ENCODE peak calls at places on chromosomes 3 and 15, in eight cellular contexts. One of them, this sample, is unnamed. For H3K36me3, the result is how much of the 10 kb centered on the place peaks cover.

GRCh38 chr3:24952388-24952787 is 457.7 kb upstream of the THRB start:
- DNase-seq in mucosa of descending colon: no peak
- DNase-seq in ascending aorta: no peak
- DNase-seq in body of pancreas: no peak
- DNase-seq in cardiac muscle cell: no peak
- DNase-seq in neural progenitor cell: peak
- DNase-seq in fibroblast of lung: no peak
- DNase-seq in breast epithelium: no peak
- DNase-seq in this sample: no peak

GRCh38 chr3:149321640-149322039 is 11.8 kb downstream of the TM4SF18 start:
- DNase-seq in body of pancreas: no peak
- DNase-seq in neural progenitor cell: no peak
- DNase-seq in breast epithelium: no peak
- DNase-seq in ascending aorta: no peak
- DNase-seq in mucosa of descending colon: no peak
- DNase-seq in cardiac muscle cell: no peak
- DNase-seq in fibroblast of lung: no peak
- DNase-seq in this sample: no peak

GRCh38 chr15:28023933-28024888 is 74.9 kb downstream of the OCA2 start:
- DNase-seq in fibroblast of lung: no peak
- DNase-seq in mucosa of descending colon: no peak
- DNase-seq in ascending aorta: no peak
- DNase-seq in body of pancreas: no peak
- DNase-seq in neural progenitor cell: no peak
- DNase-seq in cardiac muscle cell: no peak
- DNase-seq in breast epithelium: no peak
- DNase-seq in this sample: no peak

GRCh38 chr3:33096103-33096868 is 660 bp downstream of the GLB1 start:
- DNase-seq in neural progenitor cell: peak
- DNase-seq in mucosa of descending colon: peak
- DNase-seq in ascending aorta: peak
- DNase-seq in fibroblast of lung: peak
- DNase-seq in breast epithelium: peak
- DNase-seq in body of pancreas: peak
- DNase-seq in cardiac muscle cell: peak
- DNase-seq in this sample: peak

GRCh38 chr3:153043729-153044314 is 118.2 kb upstream of the RAP2B start:
- DNase-seq in mucosa of descending colon: no peak
- DNase-seq in neural progenitor cell: no peak
- DNase-seq in ascending aorta: no peak
- DNase-seq in body of pancreas: no peak
- DNase-seq in fibroblast of lung: peak
- DNase-seq in cardiac muscle cell: peak
- DNase-seq in breast epithelium: no peak
- DNase-seq in this sample: no peak

GRCh38 chr3:62277470-62277869 is 95.9 kb downstream of the FEZF2 start:
- DNase-seq in body of pancreas: no peak
- DNase-seq in mucosa of descending colon: no peak
- DNase-seq in ascending aorta: no peak
- DNase-seq in fibroblast of lung: no peak
- DNase-seq in neural progenitor cell: no peak
- DNase-seq in cardiac muscle cell: no peak
- DNase-seq in breast epithelium: no peak
- DNase-seq in this sample: no peak

GRCh38 chr3:191141728-191142127 is 57.3 kb upstream of the OSTN start:
- DNase-seq in fibroblast of lung: peak
- DNase-seq in body of pancreas: no peak
- DNase-seq in cardiac muscle cell: peak
- DNase-seq in neural progenitor cell: no peak
- DNase-seq in mucosa of descending colon: no peak
- DNase-seq in breast epithelium: no peak
- DNase-seq in ascending aorta: no peak
- DNase-seq in this sample: no peak

GRCh38 chr15:38260077-38260476 is 7.4 kb downstream of the SPRED1 start:
- DNase-seq in fibroblast of lung: no peak
- DNase-seq in cardiac muscle cell: peak
- DNase-seq in ascending aorta: no peak
- DNase-seq in neural progenitor cell: peak
- DNase-seq in breast epithelium: no peak
- DNase-seq in body of pancreas: no peak
- DNase-seq in mucosa of descending colon: no peak
- DNase-seq in this sample: no peak

GRCh38 chr3:163916596-163917560 is 1161.4 kb downstream of the SI start:
- DNase-seq in neural progenitor cell: peak
- DNase-seq in fibroblast of lung: no peak
- DNase-seq in body of pancreas: peak
- DNase-seq in cardiac muscle cell: no peak
- DNase-seq in breast epithelium: no peak
- DNase-seq in ascending aorta: no peak
- DNase-seq in mucosa of descending colon: no peak
- DNase-seq in this sample: no peak

GRCh38 chr15:65761210-65761926 is 30.7 kb downstream of the DENND4A start:
- DNase-seq in body of pancreas: no peak
- DNase-seq in cardiac muscle cell: no peak
- DNase-seq in breast epithelium: no peak
- DNase-seq in fibroblast of lung: no peak
- DNase-seq in neural progenitor cell: no peak
- DNase-seq in ascending aorta: no peak
- DNase-seq in mucosa of descending colon: no peak
- DNase-seq in this sample: no peak

GRCh38 chr15:60184579-60184978 is 180.5 kb downstream of the FOXB1 start:
- DNase-seq in ascending aorta: no peak
- DNase-seq in fibroblast of lung: no peak
- DNase-seq in body of pancreas: no peak
- DNase-seq in neural progenitor cell: no peak
- DNase-seq in cardiac muscle cell: no peak
- DNase-seq in mucosa of descending colon: no peak
- DNase-seq in breast epithelium: no peak
- DNase-seq in this sample: no peak

GRCh38 chr15:88756521-88756920 is 46.7 kb upstream of the ACAN start:
- DNase-seq in ascending aorta: no peak
- DNase-seq in fibroblast of lung: no peak
- DNase-seq in breast epithelium: no peak
- DNase-seq in mucosa of descending colon: no peak
- DNase-seq in body of pancreas: no peak
- DNase-seq in cardiac muscle cell: no peak
- DNase-seq in neural progenitor cell: no peak
- DNase-seq in this sample: no peak

GRCh38 chr3:36650271-36650671 is 114.1 kb downstream of the DCLK3 start:
- DNase-seq in ascending aorta: no peak
- DNase-seq in fibroblast of lung: peak
- DNase-seq in cardiac muscle cell: peak
- DNase-seq in body of pancreas: no peak
- DNase-seq in mucosa of descending colon: no peak
- DNase-seq in neural progenitor cell: no peak
- DNase-seq in breast epithelium: no peak
- DNase-seq in this sample: no peak

GRCh38 chr15:49415171-49415570 is 7.9 kb upstream of the FGF7 start:
- DNase-seq in breast epithelium: no peak
- DNase-seq in mucosa of descending colon: no peak
- DNase-seq in ascending aorta: no peak
- DNase-seq in neural progenitor cell: no peak
- DNase-seq in body of pancreas: no peak
- DNase-seq in cardiac muscle cell: no peak
- DNase-seq in fibroblast of lung: peak
- DNase-seq in this sample: no peak

GRCh38 chr15:79513916-79514315 is 81.8 kb downstream of the MINAR1 start:
- DNase-seq in cardiac muscle cell: no peak
- DNase-seq in breast epithelium: no peak
- DNase-seq in fibroblast of lung: no peak
- DNase-seq in neural progenitor cell: no peak
- DNase-seq in ascending aorta: no peak
- DNase-seq in body of pancreas: no peak
- DNase-seq in mucosa of descending colon: no peak
- DNase-seq in this sample: no peak

GRCh38 chr3:73568371-73568862 is 56.3 kb downstream of the PDZRN3 start:
- DNase-seq in body of pancreas: no peak
- DNase-seq in breast epithelium: no peak
- DNase-seq in mucosa of descending colon: no peak
- DNase-seq in neural progenitor cell: no peak
- DNase-seq in fibroblast of lung: no peak
- DNase-seq in ascending aorta: no peak
- DNase-seq in cardiac muscle cell: no peak
- DNase-seq in this sample: no peak

GRCh38 chr3:152834354-152835310 is at the start of gene P2RY1:
- DNase-seq in fibroblast of lung: peak
- DNase-seq in mucosa of descending colon: peak
- DNase-seq in breast epithelium: no peak
- DNase-seq in neural progenitor cell: peak
- DNase-seq in body of pancreas: peak
- DNase-seq in ascending aorta: peak
- DNase-seq in cardiac muscle cell: peak
- DNase-seq in this sample: no peak

GRCh38 chr15:25178835-25179672 is 224.3 kb downstream of the SNRPN start:
- DNase-seq in mucosa of descending colon: peak
- DNase-seq in ascending aorta: peak
- DNase-seq in fibroblast of lung: no peak
- DNase-seq in breast epithelium: peak
- DNase-seq in neural progenitor cell: no peak
- DNase-seq in body of pancreas: peak
- DNase-seq in cardiac muscle cell: no peak
- DNase-seq in this sample: no peak

GRCh38 chr15:67024322-67024997 is 40.9 kb upstream of the SMAD3 start:
- DNase-seq in neural progenitor cell: no peak
- DNase-seq in mucosa of descending colon: peak
- DNase-seq in fibroblast of lung: peak
- DNase-seq in ascending aorta: peak
- DNase-seq in cardiac muscle cell: peak
- DNase-seq in breast epithelium: peak
- DNase-seq in body of pancreas: peak
- DNase-seq in this sample: no peak

GRCh38 chr3:52270252-52270754 is 8.1 kb downstream of the WDR82 start:
- DNase-seq in ascending aorta: no peak
- DNase-seq in breast epithelium: no peak
- DNase-seq in mucosa of descending colon: peak
- DNase-seq in fibroblast of lung: no peak
- DNase-seq in cardiac muscle cell: no peak
- DNase-seq in neural progenitor cell: no peak
- DNase-seq in body of pancreas: no peak
- DNase-seq in this sample: no peak

GRCh38 chr3:176595307-176595706 is 602.0 kb downstream of the TBL1XR1 start:
- DNase-seq in breast epithelium: no peak
- DNase-seq in neural progenitor cell: no peak
- DNase-seq in body of pancreas: no peak
- DNase-seq in ascending aorta: no peak
- DNase-seq in mucosa of descending colon: no peak
- DNase-seq in cardiac muscle cell: no peak
- DNase-seq in fibroblast of lung: no peak
- DNase-seq in this sample: no peak

GRCh38 chr15:35713733-35714132 is 167.8 kb upstream of the DPH6 start:
- DNase-seq in ascending aorta: no peak
- DNase-seq in neural progenitor cell: no peak
- DNase-seq in body of pancreas: no peak
- DNase-seq in mucosa of descending colon: no peak
- DNase-seq in breast epithelium: no peak
- DNase-seq in fibroblast of lung: no peak
- DNase-seq in cardiac muscle cell: peak
- DNase-seq in this sample: no peak

DNA sequence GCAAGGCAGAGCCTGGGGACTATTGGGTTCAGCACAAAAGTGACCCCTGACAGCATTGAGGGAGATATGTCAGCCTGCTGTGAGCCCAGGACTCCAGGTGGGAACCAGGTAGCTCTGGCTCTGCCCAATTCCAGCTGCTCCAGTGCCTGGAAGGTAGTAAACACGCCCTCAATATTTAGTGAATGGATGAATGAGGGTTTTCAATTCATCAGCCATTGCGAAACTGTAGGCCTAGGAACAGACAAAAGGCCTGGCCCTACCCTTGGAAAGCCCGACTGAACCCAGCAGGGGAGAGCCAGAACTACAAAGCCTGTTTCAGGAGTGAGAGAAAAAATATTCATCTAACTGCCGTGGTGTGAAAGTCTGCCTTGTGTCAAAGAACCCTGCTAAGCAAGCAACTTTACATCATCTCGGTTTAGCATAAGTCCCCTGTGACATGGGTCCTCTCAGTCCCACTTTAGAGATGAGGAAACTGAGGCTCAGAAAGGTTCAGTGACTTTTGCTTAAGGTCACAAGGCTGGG is 8.1 kb upstream of the CSK start:
- DNase-seq in mucosa of descending colon: no peak
- DNase-seq in neural progenitor cell: peak
- DNase-seq in cardiac muscle cell: peak
- DNase-seq in ascending aorta: no peak
- DNase-seq in body of pancreas: no peak
- DNase-seq in fibroblast of lung: no peak
- DNase-seq in breast epithelium: no peak
- DNase-seq in this sample: no peak
- H3K4me3 ChIP-seq in mucosa of descending colon: no peak
- H3K4me3 ChIP-seq in neural progenitor cell: no peak
- H3K4me3 ChIP-seq in cardiac muscle cell: no peak
- H3K4me3 ChIP-seq in ascending aorta: no peak
- H3K4me3 ChIP-seq in body of pancreas: no peak
- H3K4me3 ChIP-seq in fibroblast of lung: no peak
- H3K4me3 ChIP-seq in breast epithelium: no peak
- H3K4me3 ChIP-seq in this sample: no peak

DNA sequence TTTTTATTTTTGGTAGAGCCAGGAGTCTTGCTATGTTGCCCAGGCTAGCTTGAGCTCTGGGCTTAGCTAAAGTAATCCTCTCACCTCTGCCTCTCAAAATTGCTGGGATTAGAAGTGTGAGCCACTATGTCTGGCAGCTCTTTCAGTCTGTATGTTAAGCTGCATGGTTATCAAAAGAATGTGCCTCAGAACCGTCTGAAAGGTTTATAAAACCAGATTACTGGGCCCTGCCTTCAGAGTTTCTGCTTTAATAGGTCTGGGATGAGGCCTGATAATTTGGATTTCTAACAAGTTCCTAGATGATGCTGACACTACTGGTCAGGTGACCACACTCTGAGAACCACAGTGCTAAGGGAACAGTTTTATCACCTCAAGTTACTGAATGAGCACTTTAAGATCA is 34.6 kb downstream of the SENP5 start:
- DNase-seq in fibroblast of lung: no peak
- DNase-seq in neural progenitor cell: no peak
- DNase-seq in mucosa of descending colon: no peak
- DNase-seq in breast epithelium: no peak
- DNase-seq in body of pancreas: no peak
- DNase-seq in ascending aorta: no peak
- DNase-seq in cardiac muscle cell: no peak
- DNase-seq in this sample: no peak
- H3K36me3 ChIP-seq in fibroblast of lung: under half
- H3K36me3 ChIP-seq in neural progenitor cell: under half
- H3K36me3 ChIP-seq in mucosa of descending colon: under half
- H3K36me3 ChIP-seq in breast epithelium: under half
- H3K36me3 ChIP-seq in body of pancreas: under half
- H3K36me3 ChIP-seq in ascending aorta: under half
- H3K36me3 ChIP-seq in cardiac muscle cell: half or more
- H3K36me3 ChIP-seq in this sample: half or more

GRCh38 chr15:71114887-71115566 is at the start of gene THSD4:
- DNase-seq in cardiac muscle cell: peak
- DNase-seq in fibroblast of lung: peak
- DNase-seq in breast epithelium: peak
- DNase-seq in mucosa of descending colon: peak
- DNase-seq in neural progenitor cell: peak
- DNase-seq in body of pancreas: peak
- DNase-seq in ascending aorta: peak
- DNase-seq in this sample: peak
- H3K4me3 ChIP-seq in cardiac muscle cell: peak
- H3K4me3 ChIP-seq in fibroblast of lung: peak
- H3K4me3 ChIP-seq in breast epithelium: peak
- H3K4me3 ChIP-seq in mucosa of descending colon: peak
- H3K4me3 ChIP-seq in neural progenitor cell: peak
- H3K4me3 ChIP-seq in body of pancreas: peak
- H3K4me3 ChIP-seq in ascending aorta: peak
- H3K4me3 ChIP-seq in this sample: peak

GRCh38 chr3:48631516-48632448 is 3.5 kb downstream of the SLC26A6 start:
- DNase-seq in mucosa of descending colon: no peak
- DNase-seq in cardiac muscle cell: no peak
- DNase-seq in breast epithelium: no peak
- DNase-seq in ascending aorta: no peak
- DNase-seq in neural progenitor cell: no peak
- DNase-seq in body of pancreas: no peak
- DNase-seq in fibroblast of lung: no peak
- DNase-seq in this sample: no peak
- H3K36me3 ChIP-seq in mucosa of descending colon: under half
- H3K36me3 ChIP-seq in cardiac muscle cell: under half
- H3K36me3 ChIP-seq in breast epithelium: under half
- H3K36me3 ChIP-seq in ascending aorta: half or more
- H3K36me3 ChIP-seq in neural progenitor cell: under half
- H3K36me3 ChIP-seq in body of pancreas: under half
- H3K36me3 ChIP-seq in fibroblast of lung: under half
- H3K36me3 ChIP-seq in this sample: under half